ENCODE peak calls at places on chromosomes 6 and 20, in eight cellular contexts. U is GM23248, E is tibial artery, F is colonic mucosa, A is aorta, M is esophagus squamous epithelium, Y is body of pancreas, P is psoas muscle. W is an unnamed sample. For H3K4me1, the result is how much of the 10 kb centered on the place peaks cover.

GRCh38 chr6:55694148-55694547 is 115.2 kb upstream of the HMGCLL1 start:
- DNase-seq in M (no peak), Y (peak), E (no peak), F (no peak), P (no peak), A (no peak), U (peak), W (no peak)

GRCh38 chr20:56909918-56910714 is 281.0 kb downstream of the TFAP2C start:
- DNase-seq in U (no peak), E (no peak), Y (peak), A (no peak), P (no peak), F (no peak), M (no peak), W (no peak)

GRCh38 chr6:96939019-96939805 is 14.7 kb downstream of the KLHL32 start:
- DNase-seq in Y (peak), F (peak), P (no peak), A (no peak), M (no peak), E (no peak), U (peak), W (no peak)

GRCh38 chr20:58538752-58539151 is 23.6 kb upstream of the APCDD1L start:
- DNase-seq in Y (no peak), A (no peak), F (no peak), P (no peak), M (no peak), E (no peak), U (peak), W (no peak)

GRCh38 chr6:12543953-12544352 is 172.6 kb upstream of the PHACTR1 start:
- DNase-seq in F (no peak), A (no peak), P (no peak), E (no peak), U (no peak), Y (peak), M (no peak), W (no peak)

GRCh38 chr6:46490425-46491200 is 636 bp downstream of the RCAN2 start:
- DNase-seq in F (peak), E (peak), U (peak), Y (peak), A (peak), M (peak), P (peak), W (peak)

GRCh38 chr20:1302578-1303541 is 26.1 kb downstream of the SDCBP2 start:
- DNase-seq in M (no peak), A (no peak), F (no peak), E (peak), U (no peak), Y (no peak), P (peak), W (no peak)

GRCh38 chr6:21132856-21133610 is 460.5 kb upstream of the SOX4 start:
- DNase-seq in E (no peak), M (no peak), Y (no peak), P (no peak), U (no peak), A (no peak), F (no peak), W (no peak)

GRCh38 chr6:146871613-146872465 is 273.1 kb downstream of the ADGB start:
- DNase-seq in Y (no peak), M (no peak), U (peak), F (no peak), E (no peak), A (no peak), P (no peak), W (no peak)

GRCh38 chr6:83113258-83113657 is 45.8 kb downstream of the DOP1A start:
- DNase-seq in F (no peak), E (no peak), A (no peak), Y (no peak), U (no peak), M (no peak), P (no peak), W (no peak)

GRCh38 chr20:20933559-20933958 is 172.6 kb downstream of the LINC00237 start:
- DNase-seq in P (no peak), A (no peak), U (no peak), F (no peak), Y (no peak), M (no peak), E (no peak), W (no peak)
- H3K4me1 ChIP-seq in P (under half), A (under half), U (under half), F (under half), Y (under half), M (under half), E (under half), W (under half)

GRCh38 chr6:128676456-128676855 is 156.1 kb upstream of the PTPRK start:
- DNase-seq in F (no peak), A (no peak), Y (no peak), P (no peak), E (no peak), U (no peak), M (no peak), W (no peak)
- H3K27ac ChIP-seq in F (no peak), A (no peak), Y (no peak), P (no peak), E (no peak), U (no peak), M (no peak), W (no peak)

GRCh38 chr6:163522033-163522432 is 107.5 kb downstream of the QKI start:
- DNase-seq in E (no peak), U (no peak), P (no peak), Y (no peak), F (no peak), A (no peak), M (no peak), W (no peak)

GRCh38 chr6:163526356-163526755 is 111.8 kb downstream of the QKI start:
- DNase-seq in M (no peak), Y (no peak), E (no peak), A (no peak), U (peak), F (no peak), P (no peak), W (no peak)

GRCh38 chr6:163530406-163530805 is 115.9 kb downstream of the QKI start:
- DNase-seq in U (peak), E (no peak), A (no peak), P (no peak), Y (no peak), M (no peak), F (no peak), W (no peak)

GRCh38 chr6:163529605-163530004 is 115.1 kb downstream of the QKI start:
- DNase-seq in F (no peak), U (peak), Y (no peak), E (no peak), M (no peak), P (no peak), A (no peak), W (no peak)

GRCh38 chr6:163525926-163526325 is 111.4 kb downstream of the QKI start:
- DNase-seq in U (peak), Y (no peak), M (no peak), F (no peak), P (no peak), A (no peak), E (no peak), W (no peak)
- H3K4me1 ChIP-seq in U (half or more), Y (under half), M (under half), F (under half), P (half or more), A (under half), E (under half), W (half or more)

GRCh38 chr20:38698541-38698940 is 25.7 kb upstream of the SLC32A1 start:
- DNase-seq in U (no peak), F (no peak), M (no peak), P (no peak), A (no peak), Y (no peak), E (peak), W (no peak)

GRCh38 chr20:38700146-38700545 is 24.1 kb upstream of the SLC32A1 start:
- DNase-seq in E (peak), Y (no peak), A (no peak), P (no peak), U (no peak), M (no peak), F (no peak), W (no peak)

GRCh38 chr20:38692436-38693411 is 31.6 kb upstream of the SLC32A1 start:
- DNase-seq in E (peak), P (no peak), Y (peak), F (peak), A (peak), M (no peak), U (peak), W (peak)

GRCh38 chr20:38700926-38701325 is 23.4 kb upstream of the SLC32A1 start:
- DNase-seq in Y (no peak), E (peak), A (no peak), U (no peak), P (no peak), F (no peak), M (no peak), W (no peak)

GRCh38 chr20:38697306-38697705 is 27.0 kb upstream of the SLC32A1 start:
- DNase-seq in E (peak), P (no peak), M (no peak), A (no peak), U (no peak), Y (no peak), F (no peak), W (no peak)
- H3K27ac ChIP-seq in E (no peak), P (no peak), M (no peak), A (no peak), U (no peak), Y (no peak), F (no peak), W (no peak)

W was measured in heart right ventricle.